ENCODE peak calls at places on chromosomes 6 and 20, in six cellular contexts. I is coronary artery, L is mammary epithelial cell, A is lower lobe of right lung, O is aorta, Y is SK-N-SH. X is an unnamed sample.
A peak's percentile ranks its signal among the peaks of the same experiment; 100 is the strongest.

GRCh38 chr6:28335040-28335563 is 846 bp downstream of the ZSCAN31 start:
- DNase-seq in I (no peak), L (no peak), A (peak; percentile 46), O (no peak), Y (no peak), X (peak; percentile 85)

GRCh38 chr20:46583411-46584214 is 33.2 kb upstream of the OCSTAMP start:
- DNase-seq in I (no peak), L (no peak), A (no peak), O (no peak), Y (no peak), X (no peak)

GRCh38 chr6:100503043-100503442 is 38.3 kb upstream of the SIM1 start:
- DNase-seq in I (no peak), L (no peak), A (no peak), O (no peak), Y (no peak), X (no peak)

GRCh38 chr20:38271609-38272120 is 11.1 kb upstream of the KIAA1755 start:
- DNase-seq in I (no peak), L (no peak), A (no peak), O (no peak), Y (no peak), X (no peak)

GRCh38 chr6:7112741-7113313 is 5.1 kb downstream of the RREB1 start:
- DNase-seq in I (no peak), L (peak; percentile 61), A (no peak), O (no peak), Y (peak; percentile 23), X (no peak)

GRCh38 chr20:44592366-44592765 is 10.0 kb downstream of the PKIG start:
- DNase-seq in I (no peak), L (no peak), A (no peak), O (no peak), Y (no peak), X (no peak)

GRCh38 chr6:135281907-135282306 is 100.8 kb downstream of the MYB start:
- DNase-seq in I (no peak), L (no peak), A (no peak), O (no peak), Y (no peak), X (no peak)

GRCh38 chr6:37109714-37110454 is 60.1 kb upstream of the PIM1 start:
- DNase-seq in I (no peak), L (no peak), A (no peak), O (no peak), Y (no peak), X (peak; percentile 58)

GRCh38 chr6:75484535-75484934 is 9.1 kb downstream of the FILIP1 start:
- DNase-seq in I (no peak), L (no peak), A (no peak), O (no peak), Y (no peak), X (no peak)

GRCh38 chr6:16421462-16421960 is 183.1 kb downstream of the GMPR start:
- DNase-seq in I (no peak), L (no peak), A (no peak), O (no peak), Y (no peak), X (no peak)
- H3K27ac ChIP-seq in I (peak overlapping the region; percentile 68), L (no peak overlapping the region), A (peak overlapping the region; percentile 14), O (no peak overlapping the region), Y (no peak overlapping the region), X (no peak overlapping the region)

GRCh38 chr6:33885121-33886057 is 81.6 kb upstream of the MLN start:
- DNase-seq in I (no peak), L (peak; percentile 60), A (no peak), O (no peak), Y (no peak), X (no peak)
- H3K27ac ChIP-seq in I (no peak overlapping the region), L (no peak overlapping the region), A (no peak overlapping the region), O (no peak overlapping the region), Y (no peak overlapping the region), X (no peak overlapping the region)

GRCh38 chr6:68069921-68070709 is 565.0 kb upstream of the ADGRB3 start:
- DNase-seq in I (no peak), L (no peak), A (no peak), O (no peak), Y (peak; percentile 4), X (no peak)
- H3K27ac ChIP-seq in I (no peak overlapping the region), L (no peak overlapping the region), A (no peak overlapping the region), O (no peak overlapping the region), Y (no peak overlapping the region), X (no peak overlapping the region)

GRCh38 chr20:25376886-25377285 is 13.7 kb downstream of the ABHD12 start:
- DNase-seq in I (no peak), L (no peak), A (no peak), O (no peak), Y (no peak), X (no peak)
- H3K27ac ChIP-seq in I (no peak overlapping the region), L (no peak overlapping the region), A (no peak overlapping the region), O (no peak overlapping the region), Y (no peak overlapping the region), X (no peak overlapping the region)

DNA sequence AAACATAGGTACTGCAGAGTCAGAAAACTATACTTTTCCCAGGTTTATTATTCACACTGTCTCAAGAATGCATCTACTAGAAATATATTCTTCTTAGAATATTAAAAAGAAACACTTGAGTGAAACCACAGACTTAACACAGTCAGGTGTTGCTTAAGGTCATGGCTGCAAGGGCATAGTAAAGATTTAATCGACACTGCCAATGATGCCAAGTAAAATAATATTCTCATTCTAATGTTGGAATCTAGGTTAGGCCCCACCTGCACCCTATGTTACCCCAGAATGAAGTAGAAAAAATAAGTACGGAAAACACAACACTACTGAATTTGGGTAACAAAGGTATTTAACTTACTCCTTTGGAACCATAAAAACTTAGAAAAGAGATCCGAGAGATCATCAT is 155.0 kb downstream of the RALGAPA2 start:
- DNase-seq in I (no peak), L (no peak), A (no peak), O (no peak), Y (no peak), X (no peak)
- H3K27ac ChIP-seq in I (no peak overlapping the region), L (no peak overlapping the region), A (no peak overlapping the region), O (no peak overlapping the region), Y (no peak overlapping the region), X (no peak overlapping the region)

DNA sequence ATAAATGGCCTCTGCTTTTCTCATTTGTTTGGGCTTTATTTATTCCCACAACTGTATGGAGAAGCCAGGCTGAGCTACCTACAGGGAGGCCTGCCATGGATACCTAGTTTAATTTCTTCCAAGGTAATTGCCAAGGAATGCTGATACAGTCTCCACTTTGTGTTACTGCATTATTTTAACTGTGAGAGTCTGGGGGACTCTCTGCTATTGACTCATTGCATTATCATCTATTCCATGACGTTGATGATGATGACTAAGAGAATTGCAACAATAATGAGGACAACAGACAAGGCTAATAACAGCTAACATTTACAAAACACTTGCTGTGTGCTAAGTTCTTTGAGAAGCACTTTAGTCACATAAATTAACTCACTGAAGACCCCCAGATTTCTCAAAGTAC is 88.4 kb upstream of the COL21A1 start:
- DNase-seq in I (no peak), L (peak; percentile 93), A (no peak), O (no peak), Y (no peak), X (no peak)
- H3K27ac ChIP-seq in I (no peak overlapping the region), L (peak overlapping the region; percentile 96), A (no peak overlapping the region), O (no peak overlapping the region), Y (peak overlapping the region; percentile 98), X (no peak overlapping the region)

DNA sequence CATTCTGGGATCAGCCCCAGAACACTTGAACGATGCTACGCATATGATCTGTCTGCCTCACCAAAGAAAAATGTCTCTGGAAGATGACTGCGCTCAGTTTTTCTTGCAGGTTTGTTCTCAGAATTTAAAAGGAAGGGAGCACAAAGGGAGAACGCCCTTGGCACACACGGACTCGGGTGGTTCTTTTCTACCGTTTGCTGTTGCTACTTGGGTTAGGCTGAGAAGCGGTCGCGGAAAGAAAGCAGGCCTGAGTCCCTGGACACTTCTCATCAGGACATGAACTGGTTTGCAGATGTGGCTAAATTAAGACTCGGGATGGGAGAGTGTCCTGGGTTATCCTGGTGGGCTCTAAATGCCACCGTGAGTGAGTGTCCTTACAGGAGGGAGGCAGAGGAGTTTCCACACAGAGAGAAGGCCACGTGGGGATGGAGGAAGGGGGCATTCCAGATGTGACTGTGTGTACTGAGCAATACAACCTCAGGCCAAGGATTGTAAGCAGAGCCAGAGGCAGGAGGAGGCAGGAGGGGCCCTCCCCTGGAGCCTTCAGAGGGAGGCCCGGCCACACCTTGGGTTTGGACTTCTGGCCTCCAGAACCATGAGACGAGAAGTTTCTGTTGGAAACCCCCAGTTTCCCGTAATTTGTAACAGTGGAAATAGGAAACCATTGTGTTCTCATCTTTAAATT is 9.5 kb upstream of the KIF25 start:
- DNase-seq in I (peak; percentile 67), L (no peak), A (no peak), O (no peak), Y (no peak), X (no peak)
- H3K27ac ChIP-seq in I (no peak overlapping the region), L (no peak overlapping the region), A (no peak overlapping the region), O (no peak overlapping the region), Y (no peak overlapping the region), X (no peak overlapping the region)

GRCh38 chr6:78460711-78461110 is 406.6 kb upstream of the IRAK1BP1 start:
- DNase-seq in I (no peak), L (peak; percentile 55), A (no peak), O (no peak), Y (no peak), X (no peak)
- H3K27ac ChIP-seq in I (no peak overlapping the region), L (no peak overlapping the region), A (no peak overlapping the region), O (no peak overlapping the region), Y (no peak overlapping the region), X (no peak overlapping the region)

X was measured in K562.